ENCODE peak calls at places on chromosomes 1 and 21, in five cellular contexts. Z is tibial artery; N is esophagus muscularis mucosa; T is cardiac muscle cell; Y is CD4-positive, alpha-beta memory T cell. O is an unnamed sample.
A peak's percentile ranks its signal among the peaks of the same experiment; 100 is the strongest.

GRCh38 chr1:168202941-168203654 is 22.7 kb upstream of the SFT2D2 start:
- DNase-seq in T (peak; percentile 95), N (no peak), Y (no peak), Z (peak; percentile 30), O (no peak)

GRCh38 chr1:116472431-116472961 is 98.3 kb downstream of the CD58 start:
- DNase-seq in T (peak; percentile 36), N (no peak), Z (no peak), Y (no peak), O (no peak)

GRCh38 chr1:167864392-167864992 is 49.4 kb downstream of the ADCY10 start:
- DNase-seq in N (no peak), Y (no peak), Z (no peak), T (no peak), O (no peak)

GRCh38 chr21:16891821-16892220 is 621.0 kb upstream of the CXADR start:
- DNase-seq in Z (no peak), T (peak; percentile 79), Y (no peak), N (no peak), O (no peak)

GRCh38 chr1:160742428-160743127 is 3.5 kb downstream of the SLAMF7 start:
- DNase-seq in N (no peak), T (no peak), Y (no peak), Z (no peak), O (no peak)

GRCh38 chr1:3787347-3787710 is 9.0 kb downstream of the LRRC47 start:
- DNase-seq in T (no peak), Z (no peak), N (no peak), Y (peak; percentile 37), O (no peak)

GRCh38 chr21:29155118-29155932 is 24.9 kb downstream of the MAP3K7CL start:
- DNase-seq in Z (peak; percentile 56), N (no peak), T (peak; percentile 95), Y (no peak), O (peak; percentile 41)

GRCh38 chr1:154350383-154350782 is 25.1 kb downstream of the ATP8B2 start:
- DNase-seq in Y (no peak), Z (no peak), N (no peak), T (no peak), O (no peak)

GRCh38 chr1:7403265-7404045 is 367.6 kb upstream of the VAMP3 start:
- DNase-seq in N (no peak), T (no peak), Y (no peak), Z (no peak), O (no peak)

GRCh38 chr1:46174448-46175231 is at the start of gene TSPAN1:
- DNase-seq in Y (no peak), N (no peak), T (peak; percentile 18), Z (peak; percentile 68), O (no peak)

GRCh38 chr1:17984510-17985085 is 123.0 kb upstream of the IGSF21 start:
- DNase-seq in T (peak; percentile 14), Y (no peak), Z (no peak), N (no peak), O (peak; percentile 75)

GRCh38 chr1:48710318-48710717 is 66.4 kb downstream of the BEND5 start:
- DNase-seq in Y (no peak), Z (no peak), T (no peak), N (no peak), O (peak; percentile 38)

GRCh38 chr21:31555741-31556191 is 103.7 kb upstream of the SOD1 start:
- DNase-seq in N (no peak), Z (no peak), T (no peak), Y (no peak), O (peak; percentile 91)

GRCh38 chr1:161187311-161187710 is 10.0 kb upstream of the B4GALT3 start:
- DNase-seq in T (no peak), N (no peak), Y (no peak), Z (no peak), O (no peak)

GRCh38 chr1:205523261-205523890 is 18.9 kb downstream of the CDK18 start:
- DNase-seq in N (no peak), T (no peak), Z (no peak), Y (no peak), O (no peak)

GRCh38 chr1:112995890-112996289 is 39.9 kb upstream of the SLC16A1 start:
- DNase-seq in N (no peak), Z (no peak), T (no peak), Y (no peak), O (no peak)

GRCh38 chr1:155226910-155227260 is 18.4 kb downstream of the MTX1 start:
- DNase-seq in T (peak; percentile 46), Z (peak; percentile 56), Y (no peak), N (no peak), O (peak; percentile 88)

GRCh38 chr1:8281843-8282509 is 35.9 kb upstream of the SLC45A1 start:
- DNase-seq in T (no peak), Z (peak; percentile 41), Y (no peak), N (no peak), O (no peak)

GRCh38 chr1:66250483-66250882 is 283.5 kb upstream of the SGIP1 start:
- DNase-seq in Z (no peak), Y (no peak), T (peak; percentile 88), N (no peak), O (no peak)

GRCh38 chr1:51264470-51264869 is 28.4 kb downstream of the RNF11 start:
- DNase-seq in N (peak; percentile 3), T (peak; percentile 89), Z (no peak), Y (no peak), O (no peak)

GRCh38 chr1:232221790-232222499 is 408.0 kb downstream of the SIPA1L2 start:
- DNase-seq in N (peak; percentile 50), Z (no peak), T (peak; percentile 11), Y (no peak), O (no peak)

GRCh38 chr1:3363023-3363422 is 91.4 kb upstream of the ARHGEF16 start:
- DNase-seq in N (no peak), Z (no peak), Y (no peak), T (no peak), O (no peak)

GRCh38 chr1:52585474-52585873 is 16.7 kb upstream of the GPX7 start:
- DNase-seq in T (no peak), Y (no peak), N (no peak), Z (no peak), O (no peak)

GRCh38 chr1:67350783-67351182 is 43.1 kb downstream of the IL12RB2 start:
- DNase-seq in Z (no peak), Y (no peak), N (no peak), T (no peak), O (no peak)

GRCh38 chr1:115430717-115431116 is 92.7 kb upstream of the NGF start:
- DNase-seq in Y (no peak), Z (no peak), N (peak; percentile 34), T (peak; percentile 84), O (no peak)

GRCh38 chr1:13550663-13551062 is 33.0 kb upstream of the PDPN start:
- DNase-seq in N (no peak), T (peak; percentile 7), Z (no peak), Y (no peak), O (peak; percentile 59)

GRCh38 chr1:155320661-155321576 is at the start of gene RUSC1:
- DNase-seq in N (no peak), Y (peak; percentile 54), T (peak; percentile 71), Z (peak; percentile 82), O (peak; percentile 90)

GRCh38 chr1:53889304-53890298 is at the start of gene YIPF1:
- DNase-seq in N (peak; percentile 97), Y (peak; percentile 86), Z (peak; percentile 89), T (peak; percentile 90), O (peak; percentile 95)

GRCh38 chr1:53890522-53890941 is 935 bp upstream of the YIPF1 start:
- DNase-seq in N (no peak), T (no peak), Z (no peak), Y (no peak), O (no peak)

GRCh38 chr1:53891021-53891420 is 1.4 kb upstream of the YIPF1 start:
- DNase-seq in T (no peak), N (no peak), Y (no peak), Z (no peak), O (no peak)

GRCh38 chr1:53891678-53892077 is 2.1 kb upstream of the YIPF1 start:
- DNase-seq in N (no peak), T (no peak), Z (no peak), Y (no peak), O (no peak)

GRCh38 chr1:53888716-53889115 is 881 bp downstream of the YIPF1 start:
- DNase-seq in N (no peak), T (no peak), Y (no peak), Z (no peak), O (no peak)
- H3K27ac ChIP-seq in N (peak overlapping the region; percentile 91), T (no peak overlapping the region), Y (peak overlapping the region; percentile 50), Z (peak overlapping the region; percentile 82), O (no peak overlapping the region)

DNA sequence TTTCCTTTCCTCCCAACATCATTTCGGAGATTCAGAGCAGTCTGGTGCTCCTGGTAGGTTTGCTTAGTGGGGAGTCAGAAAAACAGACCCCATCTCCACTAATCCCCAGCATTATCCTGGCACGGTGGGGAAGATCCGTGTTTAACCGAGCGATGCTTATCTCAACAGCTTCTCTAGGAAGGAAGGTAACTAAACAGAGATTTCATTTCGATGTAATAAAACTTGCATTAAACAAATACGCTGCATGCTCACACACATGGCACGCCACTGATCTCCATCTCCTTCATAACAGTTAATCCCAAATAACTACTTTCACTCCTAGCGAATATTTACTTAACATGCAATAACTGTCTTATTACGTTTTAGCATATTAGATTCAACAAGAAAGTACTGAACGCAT is 144.6 kb upstream of the CD34 start:
- DNase-seq in N (no peak), Y (no peak), Z (no peak), T (no peak), O (no peak)
- H3K36me3 ChIP-seq in N (peaks cover 100% of the 10 kb centered on the region), Y (no peaks in the 10 kb centered on the region), Z (peaks cover 77% of the 10 kb centered on the region), T (peaks cover 29% of the 10 kb centered on the region), O (no peaks in the 10 kb centered on the region)

GRCh38 chr1:172342584-172343245 is 77.8 kb upstream of the C1orf105 start:
- DNase-seq in N (no peak), Y (no peak), Z (no peak), T (no peak), O (no peak)
- H3K4me3 ChIP-seq in N (no peak overlapping the region), Y (no peak overlapping the region), Z (no peak overlapping the region), T (no peak overlapping the region), O (no peak overlapping the region)

GRCh38 chr1:81801032-81801833 is 499 bp downstream of the ADGRL2 start:
- DNase-seq in N (peak; percentile 93), Z (peak; percentile 84), T (peak; percentile 94), Y (no peak), O (peak; percentile 94)

GRCh38 chr1:81800741-81801031 is at the start of gene ADGRL2:
- DNase-seq in T (no peak), N (no peak), Y (no peak), Z (no peak), O (no peak)

GRCh38 chr1:81803423-81804103 is 2.8 kb downstream of the ADGRL2 start:
- DNase-seq in Z (no peak), N (no peak), T (peak; percentile 50), Y (no peak), O (peak; percentile 83)

GRCh38 chr1:81802601-81803422 is 2.1 kb downstream of the ADGRL2 start:
- DNase-seq in Z (peak; percentile 70), Y (no peak), N (no peak), T (peak; percentile 82), O (peak; percentile 76)

DNA sequence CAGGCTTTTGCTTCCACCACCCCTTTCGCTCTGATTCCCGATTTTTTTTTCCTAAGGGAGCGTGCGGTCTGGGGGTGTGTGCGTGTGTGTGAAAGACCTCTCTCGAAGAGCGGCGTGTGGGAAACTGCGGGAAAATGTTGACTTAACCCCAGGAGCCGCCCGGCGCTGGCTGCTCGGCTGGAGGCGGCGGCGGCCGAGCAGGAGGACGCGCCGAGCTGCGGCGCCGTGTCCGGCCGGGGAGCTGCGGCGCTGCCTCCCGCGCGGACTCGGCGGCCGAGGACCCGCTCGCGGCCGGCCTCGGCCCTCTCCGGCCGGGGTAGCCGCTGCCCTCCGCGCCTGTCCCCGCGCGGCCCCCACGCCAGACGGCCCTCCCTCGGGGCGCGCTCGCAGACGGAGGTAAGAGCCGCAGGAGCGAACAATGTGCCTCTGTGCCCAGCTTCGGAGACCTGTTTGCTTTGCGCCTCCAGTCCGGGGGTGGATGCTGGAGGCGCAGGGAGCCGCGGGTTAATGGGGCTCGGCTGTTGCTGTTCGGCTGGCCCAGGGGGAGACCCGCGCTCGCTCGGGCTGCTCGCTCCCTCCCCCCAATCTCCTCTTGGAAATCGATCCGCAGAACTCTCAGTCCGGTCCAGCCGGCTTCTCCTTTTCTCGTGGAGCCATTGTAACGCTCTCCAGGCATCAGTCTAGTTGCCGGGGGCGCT is 1.2 kb downstream of the ADGRL2 start:
- DNase-seq in N (no peak), Y (no peak), T (peak; percentile 72), Z (peak; percentile 29), O (peak; percentile 62)
- H3K27ac ChIP-seq in N (peak overlapping the region; percentile 95), Y (no peak overlapping the region), T (peak overlapping the region; percentile 96), Z (peak overlapping the region; percentile 99), O (peak overlapping the region; percentile 97)

O was measured in neural progenitor cell.